ENCODE peak calls at places on chromosomes 6 and 20, in eight cellular contexts. X is lower lobe of right lung, L is fibroblast of lung, B is fibroblast of pulmonary artery, Z is astrocyte, U is hepatocyte, I is fibroblast of the aortic adventitia, O is AG10803. C is an unnamed sample.

GRCh38 chr20:34566978-34567884 is 8.7 kb downstream of the MAP1LC3A start:
- DNase-seq in X (peak), L (no peak), B (no peak), Z (no peak), U (no peak), I (no peak), O (no peak), C (no peak)

GRCh38 chr6:149454405-149454848 is 30.4 kb downstream of the ZC3H12D start:
- DNase-seq in X (peak), L (peak), B (peak), Z (peak), U (peak), I (peak), O (peak), C (peak)

GRCh38 chr6:473759-474453 is 82.4 kb downstream of the IRF4 start:
- DNase-seq in X (no peak), L (no peak), B (no peak), Z (no peak), U (no peak), I (no peak), O (no peak), C (no peak)

GRCh38 chr6:150622941-150623874 is 23.5 kb downstream of the PLEKHG1 start:
- DNase-seq in X (no peak), L (no peak), B (no peak), Z (no peak), U (no peak), I (no peak), O (no peak), C (no peak)

GRCh38 chr6:163438940-163439335 is 24.4 kb downstream of the QKI start:
- DNase-seq in X (peak), L (no peak), B (no peak), Z (no peak), U (peak), I (no peak), O (no peak), C (no peak)

GRCh38 chr20:50572922-50573777 is 63.0 kb downstream of the PTPN1 start:
- DNase-seq in X (no peak), L (peak), B (peak), Z (peak), U (no peak), I (peak), O (peak), C (no peak)

GRCh38 chr6:13703496-13703895 is 8.1 kb downstream of the RANBP9 start:
- DNase-seq in X (no peak), L (no peak), B (no peak), Z (no peak), U (no peak), I (no peak), O (no peak), C (no peak)

GRCh38 chr6:49118475-49118874 is 344.6 kb downstream of the MMUT start:
- DNase-seq in X (no peak), L (no peak), B (no peak), Z (no peak), U (no peak), I (no peak), O (no peak), C (no peak)

GRCh38 chr6:166253277-166254229 is 54.6 kb downstream of the PRR18 start:
- DNase-seq in X (peak), L (no peak), B (no peak), Z (no peak), U (peak), I (no peak), O (no peak), C (no peak)

GRCh38 chr6:166252601-166253000 is 55.6 kb downstream of the PRR18 start:
- DNase-seq in X (no peak), L (no peak), B (no peak), Z (no peak), U (no peak), I (no peak), O (no peak), C (no peak)

GRCh38 chr6:166251655-166252054 is 56.5 kb downstream of the PRR18 start:
- DNase-seq in X (no peak), L (no peak), B (no peak), Z (no peak), U (no peak), I (no peak), O (no peak), C (no peak)

DNA sequence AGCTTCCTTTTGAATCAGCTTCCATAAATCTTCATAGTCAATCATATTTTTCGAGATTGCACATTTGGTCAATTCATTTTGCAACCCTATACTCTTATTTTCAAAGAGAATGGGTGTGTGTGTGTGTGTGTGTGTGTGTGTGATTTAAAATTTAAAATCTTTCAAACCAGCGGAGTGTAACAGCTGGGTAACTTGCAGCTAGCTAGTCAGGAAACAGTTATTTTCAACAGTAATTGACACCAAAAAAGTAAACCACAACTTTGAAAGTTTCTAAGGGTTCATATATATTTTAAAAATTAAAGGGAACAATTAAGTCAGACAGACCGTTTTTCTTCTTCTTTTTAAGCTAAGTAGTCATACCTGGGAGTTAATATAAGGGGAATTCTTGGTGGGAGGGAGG is 57.0 kb downstream of the PRR18 start:
- DNase-seq in X (no peak), L (no peak), B (no peak), Z (no peak), U (no peak), I (no peak), O (no peak), C (no peak)
- H3K4me3 ChIP-seq in X (no peak), L (no peak), B (no peak), Z (no peak), U (no peak), I (no peak), O (no peak), C (no peak)

GRCh38 chr6:105330913-105331312 is 72.0 kb downstream of the PREP start:
- DNase-seq in X (no peak), L (no peak), B (no peak), Z (peak), U (no peak), I (no peak), O (no peak), C (no peak)

GRCh38 chr6:105332576-105332975 is 70.3 kb downstream of the PREP start:
- DNase-seq in X (no peak), L (no peak), B (no peak), Z (no peak), U (no peak), I (no peak), O (no peak), C (no peak)

GRCh38 chr6:105326838-105327745 is 75.8 kb downstream of the PREP start:
- DNase-seq in X (no peak), L (peak), B (peak), Z (peak), U (no peak), I (peak), O (peak), C (peak)

GRCh38 chr6:105330364-105330763 is 72.5 kb downstream of the PREP start:
- DNase-seq in X (no peak), L (no peak), B (no peak), Z (no peak), U (no peak), I (no peak), O (no peak), C (no peak)

GRCh38 chr6:105331927-105332326 is 71.0 kb downstream of the PREP start:
- DNase-seq in X (no peak), L (no peak), B (no peak), Z (no peak), U (no peak), I (no peak), O (no peak), C (no peak)
- TF ChIP-seq CTCF in X (no peak), L (no peak), B (no peak), Z (no peak), U (no peak), I (no peak), O (no peak), C (no peak)

GRCh38 chr6:26554669-26555504 is 16.7 kb downstream of the HMGN4 start:
- DNase-seq in X (no peak), L (peak), B (peak), Z (peak), U (peak), I (peak), O (peak), C (no peak)
- H3K4me3 ChIP-seq in X (peak), L (peak), B (peak), Z (peak), U (peak), I (peak), O (peak), C (peak)

GRCh38 chr20:57473246-57474042 is 51.5 kb downstream of the CTCFL start:
- DNase-seq in X (peak), L (no peak), B (peak), Z (no peak), U (no peak), I (no peak), O (no peak), C (no peak)
- TF ChIP-seq CTCF in X (peak), L (no peak), B (no peak), Z (no peak), U (no peak), I (no peak), O (peak), C (no peak)

GRCh38 chr6:73177221-73177944 is 47.9 kb downstream of the KHDC1L start:
- DNase-seq in X (no peak), L (no peak), B (no peak), Z (no peak), U (no peak), I (no peak), O (no peak), C (no peak)
- H3K4me3 ChIP-seq in X (no peak), L (no peak), B (no peak), Z (no peak), U (no peak), I (no peak), O (no peak), C (no peak)